ENCODE peak calls at places on chromosome 9, in seven cellular contexts. D is PC-3; Y is NCI-H2029; R is NCI-H1417; H is K562; S is NCI-H774; T is effector memory CD8-positive, alpha-beta T cell. I is an unnamed sample.

GRCh38 chr9:124870723-124871122 is 8.8 kb downstream of the ARPC5L start:
- DNase-seq in D (no peak), Y (no peak), R (no peak), H (no peak), S (no peak), T (no peak), I (peak)

GRCh38 chr9:92837191-92837590 is 40.6 kb downstream of the ZNF484 start:
- DNase-seq in D (no peak), Y (no peak), R (no peak), H (no peak), S (no peak), T (no peak), I (no peak)

GRCh38 chr9:128684325-128685021 is 4.5 kb upstream of the SET start:
- DNase-seq in D (peak), Y (peak), R (no peak), H (peak), S (peak), T (peak), I (peak)

GRCh38 chr9:127444283-127444920 is 6.8 kb downstream of the RPL12 start:
- DNase-seq in D (no peak), Y (no peak), R (no peak), H (no peak), S (no peak), T (no peak), I (no peak)

GRCh38 chr9:121376214-121376830 is 6.3 kb upstream of the STOM start:
- DNase-seq in D (peak), Y (no peak), R (no peak), H (no peak), S (no peak), T (no peak), I (peak)

GRCh38 chr9:107243757-107244156 is 39.3 kb upstream of the RAD23B start:
- DNase-seq in D (peak), Y (peak), R (no peak), H (no peak), S (peak), T (no peak), I (no peak)

GRCh38 chr9:83234541-83234940 is 171.6 kb upstream of the RASEF start:
- DNase-seq in D (no peak), Y (no peak), R (no peak), H (no peak), S (no peak), T (no peak), I (no peak)

GRCh38 chr9:24545847-24546522 is at the start of gene IZUMO3:
- DNase-seq in D (no peak), Y (no peak), R (no peak), H (no peak), S (no peak), T (no peak), I (no peak)

GRCh38 chr9:35870351-35870923 is at the start of gene OR13J1:
- DNase-seq in D (no peak), Y (no peak), R (no peak), H (no peak), S (no peak), T (no peak), I (no peak)

GRCh38 chr9:113156880-113157279 is 6.1 kb downstream of the SLC31A2 start:
- DNase-seq in D (no peak), Y (no peak), R (no peak), H (no peak), S (no peak), T (no peak), I (no peak)

GRCh38 chr9:121483049-121483448 is 16.6 kb downstream of the GGTA1 start:
- DNase-seq in D (no peak), Y (peak), R (no peak), H (peak), S (peak), T (no peak), I (no peak)

GRCh38 chr9:96719538-96720315 is 58.2 kb downstream of the ZNF510 start:
- DNase-seq in D (peak), Y (peak), R (no peak), H (no peak), S (no peak), T (no peak), I (no peak)